ENCODE peak calls at places on chromosomes 4 and X, in five cellular contexts. J is breast epithelium, M is IMR-90, P is heart left ventricle, U is right cardiac atrium. Z is an unnamed sample. For H3K27me3, the result is how much of the 10 kb centered on the place peaks cover.

GRCh38 chr4:184328022-184328736 is 110.5 kb upstream of the ENPP6 start:
- DNase-seq in U (no peak), M (no peak), J (peak), P (no peak), Z (no peak)

GRCh38 chr4:15832523-15833451 is 54.7 kb downstream of the CD38 start:
- DNase-seq in U (no peak), M (no peak), J (no peak), P (no peak), Z (no peak)

GRCh38 chr4:3340703-3341088 is 47.9 kb downstream of the RGS12 start:
- DNase-seq in J (peak), U (peak), P (no peak), M (no peak), Z (no peak)

GRCh38 chr4:88008624-88009235 is 1.3 kb downstream of the PKD2 start:
- DNase-seq in P (no peak), J (no peak), M (no peak), U (no peak), Z (no peak)

GRCh38 chr4:2290974-2291704 is 29.2 kb upstream of the MXD4 start:
- DNase-seq in U (peak), M (no peak), J (no peak), P (no peak), Z (peak)

GRCh38 chr4:41466249-41466648 is 71.7 kb upstream of the LIMCH1 start:
- DNase-seq in M (no peak), J (no peak), U (no peak), P (no peak), Z (no peak)

GRCh38 chr4:42642136-42642797 is 14.6 kb downstream of the ATP8A1 start:
- DNase-seq in J (no peak), P (no peak), M (no peak), U (no peak), Z (no peak)

GRCh38 chr4:26792639-26793038 is 68.0 kb upstream of the STIM2 start:
- DNase-seq in P (no peak), M (no peak), U (no peak), J (no peak), Z (no peak)

GRCh38 chrX:52353838-52354237 is 15.0 kb upstream of the XAGE2 start:
- DNase-seq in M (no peak), P (no peak), U (no peak), J (no peak), Z (no peak)

GRCh38 chr4:94256833-94257232 is 49.2 kb downstream of the SMARCAD1 start:
- DNase-seq in U (no peak), P (no peak), M (peak), J (no peak), Z (no peak)

GRCh38 chr4:150126880-150127236 is 48.6 kb downstream of the DCLK2 start:
- DNase-seq in P (no peak), U (no peak), M (peak), J (no peak), Z (no peak)

DNA sequence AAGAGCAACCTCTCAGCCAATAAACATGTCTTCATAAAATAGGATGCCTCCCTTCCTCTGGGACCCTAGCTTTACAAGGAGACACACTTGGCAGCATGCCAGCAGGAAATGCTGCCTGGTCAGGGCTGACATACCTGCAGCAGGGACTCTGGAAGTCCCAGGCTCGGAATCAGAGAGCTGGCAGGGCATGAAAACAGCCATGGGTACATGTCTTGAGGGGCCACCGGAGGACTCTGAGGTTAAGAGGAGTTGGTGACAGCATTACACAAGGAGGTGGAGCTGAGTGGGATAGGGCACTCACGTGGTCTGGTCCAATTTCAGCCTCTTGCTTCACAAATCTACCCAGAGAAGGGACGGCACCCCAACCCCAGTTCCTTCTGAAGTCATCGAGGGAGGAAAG is 15.7 kb downstream of the MSX1 start:
- DNase-seq in P (no peak), M (no peak), J (no peak), U (peak), Z (no peak)
- H3K27me3 ChIP-seq in P (half or more), M (half or more), J (under half), U (under half), Z (under half)

DNA sequence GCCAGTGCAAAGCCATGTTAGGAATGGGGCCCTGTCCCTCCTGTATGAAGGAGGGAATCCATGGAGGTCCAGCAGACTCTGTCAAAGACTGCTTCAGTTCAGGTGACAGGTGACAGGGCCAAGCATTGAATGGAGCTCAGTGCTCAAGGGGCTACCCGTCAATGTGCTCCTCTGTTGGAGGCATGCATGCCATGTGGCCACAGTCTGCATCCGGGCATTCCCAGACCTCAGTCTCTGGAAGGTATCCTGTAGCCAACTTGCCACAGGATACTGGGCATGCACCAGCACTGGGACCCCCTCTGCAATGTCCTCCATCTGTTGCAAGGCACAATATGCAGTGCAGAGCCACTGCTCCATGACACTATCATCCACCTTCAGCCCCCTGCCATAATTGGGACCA is 136.1 kb upstream of the GATB start:
- DNase-seq in J (no peak), P (no peak), U (no peak), M (no peak), Z (no peak)
- H3K27me3 ChIP-seq in J (under half), P (under half), U (under half), M (under half), Z (under half)

GRCh38 chr4:6470502-6471302 is 1.7 kb downstream of the PPP2R2C start:
- DNase-seq in M (peak), J (no peak), P (peak), U (peak), Z (peak)

GRCh38 chr4:6468376-6468775 is 4.0 kb downstream of the PPP2R2C start:
- DNase-seq in J (no peak), U (no peak), P (no peak), M (no peak), Z (no peak)

GRCh38 chr4:6467600-6467999 is 4.8 kb downstream of the PPP2R2C start:
- DNase-seq in M (no peak), P (no peak), J (no peak), U (no peak), Z (no peak)

GRCh38 chr4:6469898-6470501 is 2.4 kb downstream of the PPP2R2C start:
- DNase-seq in M (no peak), U (no peak), J (no peak), P (no peak), Z (no peak)

DNA sequence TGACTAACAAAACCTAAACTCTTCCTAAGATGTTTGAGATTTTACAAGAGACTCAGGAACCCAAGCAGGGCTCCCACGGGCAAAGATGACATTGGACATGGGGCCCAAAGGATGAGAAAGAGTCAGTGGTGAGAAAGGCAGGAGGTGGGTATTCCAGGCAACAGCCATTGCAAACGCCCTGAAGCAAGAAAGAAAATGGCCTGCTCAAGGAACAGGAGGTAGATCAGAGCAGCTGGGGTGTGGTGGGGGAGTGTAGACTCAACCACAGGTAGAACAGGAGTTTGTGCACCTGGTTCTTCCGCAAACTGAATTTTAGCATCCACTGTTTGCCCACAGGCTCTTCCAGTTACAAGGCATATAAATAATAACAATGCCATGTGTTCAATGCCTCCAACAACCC is 3.3 kb downstream of the PPP2R2C start:
- DNase-seq in M (no peak), U (no peak), P (no peak), J (no peak), Z (no peak)
- H3K27me3 ChIP-seq in M (under half), U (under half), P (under half), J (under half), Z (half or more)

GRCh38 chr4:182453830-182454229 is 210.6 kb downstream of the TENM3 start:
- DNase-seq in M (no peak), J (no peak), U (no peak), P (no peak), Z (no peak)
- H3K27me3 ChIP-seq in M (under half), J (under half), U (under half), P (under half), Z (under half)

Z was measured in tibial nerve.